ENCODE peak calls at places on chromosomes 7 and 10, in eight cellular contexts. J, A, S, M, F, L, E and D are unnamed samples.

GRCh38 chr7:1033546-1034145 is 10.7 kb upstream of the GPR146 start:
- DNase-seq in J (no peak), A (no peak), S (no peak), M (no peak), F (no peak), L (no peak), E (no peak), D (no peak)

GRCh38 chr7:6705959-6706665 is 635 bp downstream of the ZNF12 start:
- DNase-seq in J (peak; percentile 21), A (peak; percentile 60), S (peak; percentile 37), M (no peak), F (peak; percentile 36), L (no peak), E (peak; percentile 6), D (peak; percentile 38)

GRCh38 chr10:35803046-35803445 is 160.9 kb upstream of the FZD8 start:
- DNase-seq in J (peak; percentile 5), A (peak; percentile 45), S (no peak), M (no peak), F (no peak), L (no peak), E (no peak), D (no peak)

GRCh38 chr7:90892213-90892612 is 296.1 kb downstream of the CDK14 start:
- DNase-seq in J (no peak), A (no peak), S (peak; percentile 32), M (no peak), F (no peak), L (no peak), E (no peak), D (no peak)

GRCh38 chr7:31028417-31028988 is 23.6 kb upstream of the ADCYAP1R1 start:
- DNase-seq in J (no peak), A (no peak), S (no peak), M (no peak), F (no peak), L (no peak), E (no peak), D (no peak)

GRCh38 chr7:25928549-25929330 is 223.3 kb upstream of the NFE2L3 start:
- DNase-seq in J (no peak), A (no peak), S (no peak), M (no peak), F (no peak), L (no peak), E (no peak), D (no peak)

GRCh38 chr10:21926949-21927348 is 76.6 kb downstream of the DNAJC1 start:
- DNase-seq in J (peak; percentile 94), A (peak; percentile 67), S (no peak), M (peak; percentile 89), F (peak; percentile 29), L (no peak), E (no peak), D (peak; percentile 81)

GRCh38 chr10:23419201-23419600 is 19.7 kb upstream of the OTUD1 start:
- DNase-seq in J (no peak), A (no peak), S (no peak), M (no peak), F (no peak), L (no peak), E (no peak), D (no peak)

GRCh38 chr10:5547934-5548660 is 23.3 kb downstream of the CALML3 start:
- DNase-seq in J (no peak), A (no peak), S (no peak), M (no peak), F (peak; percentile 49), L (no peak), E (no peak), D (no peak)

GRCh38 chr10:45261946-45262345 is 53.5 kb downstream of the OR13A1 start:
- DNase-seq in J (no peak), A (no peak), S (no peak), M (no peak), F (no peak), L (no peak), E (no peak), D (no peak)

GRCh38 chr10:131220601-131221171 is 90.8 kb downstream of the TCERG1L start:
- DNase-seq in J (no peak), A (no peak), S (no peak), M (no peak), F (no peak), L (no peak), E (no peak), D (no peak)